ENCODE peak calls at places on chromosomes 3 and 15, in six cellular contexts. One of them, this sample, is unnamed.

GRCh38 chr3:122577409-122578028 is at the start of gene PARP15:
- DNase-seq in iPS DF 6.9: no peak
- DNase-seq in BE2C: peak; percentile 14
- DNase-seq in breast epithelium: no peak
- DNase-seq in hepatocyte: no peak
- DNase-seq in AG04450: no peak
- DNase-seq in this sample: peak; percentile 51

GRCh38 chr15:44537728-44538240 is 837 bp downstream of the EIF3J start:
- DNase-seq in iPS DF 6.9: no peak
- DNase-seq in BE2C: no peak
- DNase-seq in breast epithelium: no peak
- DNase-seq in hepatocyte: peak; percentile 47
- DNase-seq in AG04450: no peak
- DNase-seq in this sample: no peak

GRCh38 chr15:57596301-57596855 is 4.7 kb downstream of the MYZAP start:
- DNase-seq in iPS DF 6.9: no peak
- DNase-seq in BE2C: no peak
- DNase-seq in breast epithelium: no peak
- DNase-seq in hepatocyte: no peak
- DNase-seq in AG04450: no peak
- DNase-seq in this sample: no peak

GRCh38 chr3:38129058-38129457 is 7.9 kb downstream of the ACAA1 start:
- DNase-seq in iPS DF 6.9: no peak
- DNase-seq in BE2C: no peak
- DNase-seq in breast epithelium: no peak
- DNase-seq in hepatocyte: no peak
- DNase-seq in AG04450: no peak
- DNase-seq in this sample: no peak

GRCh38 chr3:106830334-106830733 is 546.9 kb upstream of the CCDC54 start:
- DNase-seq in iPS DF 6.9: peak; percentile 80
- DNase-seq in BE2C: no peak
- DNase-seq in breast epithelium: no peak
- DNase-seq in hepatocyte: no peak
- DNase-seq in AG04450: no peak
- DNase-seq in this sample: no peak

GRCh38 chr3:47847256-47847655 is 44.3 kb downstream of the DHX30 start:
- DNase-seq in iPS DF 6.9: no peak
- DNase-seq in BE2C: no peak
- DNase-seq in breast epithelium: no peak
- DNase-seq in hepatocyte: no peak
- DNase-seq in AG04450: no peak
- DNase-seq in this sample: no peak

GRCh38 chr3:188437921-188438320 is 284.0 kb downstream of the LPP start:
- DNase-seq in iPS DF 6.9: no peak
- DNase-seq in BE2C: no peak
- DNase-seq in breast epithelium: no peak
- DNase-seq in hepatocyte: no peak
- DNase-seq in AG04450: no peak
- DNase-seq in this sample: no peak

GRCh38 chr3:161081675-161082462 is 23.3 kb downstream of the B3GALNT1 start:
- DNase-seq in iPS DF 6.9: no peak
- DNase-seq in BE2C: no peak
- DNase-seq in breast epithelium: no peak
- DNase-seq in hepatocyte: no peak
- DNase-seq in AG04450: no peak
- DNase-seq in this sample: no peak

GRCh38 chr3:69865920-69866679 is 126.8 kb downstream of the MITF start:
- DNase-seq in iPS DF 6.9: no peak
- DNase-seq in BE2C: peak; percentile 61
- DNase-seq in breast epithelium: no peak
- DNase-seq in hepatocyte: peak; percentile 50
- DNase-seq in AG04450: no peak
- DNase-seq in this sample: no peak

GRCh38 chr3:4401441-4401840 is 65.6 kb downstream of the SUMF1 start:
- DNase-seq in iPS DF 6.9: no peak
- DNase-seq in BE2C: no peak
- DNase-seq in breast epithelium: no peak
- DNase-seq in hepatocyte: peak; percentile 16
- DNase-seq in AG04450: no peak
- DNase-seq in this sample: no peak

GRCh38 chr3:6989608-6990291 is 128.8 kb downstream of the GRM7 start:
- DNase-seq in iPS DF 6.9: no peak
- DNase-seq in BE2C: no peak
- DNase-seq in breast epithelium: no peak
- DNase-seq in hepatocyte: no peak
- DNase-seq in AG04450: no peak
- DNase-seq in this sample: no peak

GRCh38 chr3:54188176-54188791 is 65.9 kb downstream of the CACNA2D3 start:
- DNase-seq in iPS DF 6.9: peak; percentile 57
- DNase-seq in BE2C: no peak
- DNase-seq in breast epithelium: no peak
- DNase-seq in hepatocyte: peak; percentile 90
- DNase-seq in AG04450: no peak
- DNase-seq in this sample: peak; percentile 47

GRCh38 chr3:41248525-41248924 is 49.2 kb downstream of the CTNNB1 start:
- DNase-seq in iPS DF 6.9: no peak
- DNase-seq in BE2C: no peak
- DNase-seq in breast epithelium: no peak
- DNase-seq in hepatocyte: no peak
- DNase-seq in AG04450: no peak
- DNase-seq in this sample: no peak

GRCh38 chr3:42148982-42149432 is 57.9 kb downstream of the TRAK1 start:
- DNase-seq in iPS DF 6.9: peak; percentile 45
- DNase-seq in BE2C: peak; percentile 81
- DNase-seq in breast epithelium: peak; percentile 33
- DNase-seq in hepatocyte: peak; percentile 93
- DNase-seq in AG04450: peak; percentile 59
- DNase-seq in this sample: no peak

GRCh38 chr15:32030795-32031194 is 480 bp downstream of the CHRNA7 start:
- DNase-seq in iPS DF 6.9: no peak
- DNase-seq in BE2C: peak; percentile 31
- DNase-seq in breast epithelium: no peak
- DNase-seq in hepatocyte: peak; percentile 26
- DNase-seq in AG04450: no peak
- DNase-seq in this sample: no peak

GRCh38 chr15:90209591-90209990 is 8.5 kb downstream of the SEMA4B start:
- DNase-seq in iPS DF 6.9: no peak
- DNase-seq in BE2C: no peak
- DNase-seq in breast epithelium: no peak
- DNase-seq in hepatocyte: no peak
- DNase-seq in AG04450: no peak
- DNase-seq in this sample: no peak

GRCh38 chr3:17638351-17638750 is 104.1 kb downstream of the TBC1D5 start:
- DNase-seq in iPS DF 6.9: no peak
- DNase-seq in BE2C: no peak
- DNase-seq in breast epithelium: no peak
- DNase-seq in hepatocyte: no peak
- DNase-seq in AG04450: no peak
- DNase-seq in this sample: no peak

GRCh38 chr3:29560031-29560430 is 279.2 kb downstream of the RBMS3 start:
- DNase-seq in iPS DF 6.9: no peak
- DNase-seq in BE2C: no peak
- DNase-seq in breast epithelium: no peak
- DNase-seq in hepatocyte: no peak
- DNase-seq in AG04450: no peak
- DNase-seq in this sample: no peak

GRCh38 chr15:69656271-69657030 is 203.8 kb downstream of the RPLP1 start:
- DNase-seq in iPS DF 6.9: no peak
- DNase-seq in BE2C: no peak
- DNase-seq in breast epithelium: no peak
- DNase-seq in hepatocyte: no peak
- DNase-seq in AG04450: no peak
- DNase-seq in this sample: no peak

GRCh38 chr3:49805367-49805782 is 2.3 kb downstream of the INKA1 start:
- DNase-seq in iPS DF 6.9: no peak
- DNase-seq in BE2C: peak; percentile 28
- DNase-seq in breast epithelium: peak; percentile 66
- DNase-seq in hepatocyte: peak; percentile 86
- DNase-seq in AG04450: no peak
- DNase-seq in this sample: peak; percentile 80

GRCh38 chr3:10867384-10867783 is 51.4 kb downstream of the SLC6A11 start:
- DNase-seq in iPS DF 6.9: peak; percentile 25
- DNase-seq in BE2C: no peak
- DNase-seq in breast epithelium: no peak
- DNase-seq in hepatocyte: peak; percentile 50
- DNase-seq in AG04450: no peak
- DNase-seq in this sample: no peak

GRCh38 chr15:74129411-74130088 is 836 bp upstream of the ISLR2 start:
- DNase-seq in iPS DF 6.9: no peak
- DNase-seq in BE2C: no peak
- DNase-seq in breast epithelium: no peak
- DNase-seq in hepatocyte: no peak
- DNase-seq in AG04450: no peak
- DNase-seq in this sample: no peak

GRCh38 chr3:53147903-53148400 is 13.1 kb upstream of the PRKCD start:
- DNase-seq in iPS DF 6.9: no peak
- DNase-seq in BE2C: no peak
- DNase-seq in breast epithelium: no peak
- DNase-seq in hepatocyte: no peak
- DNase-seq in AG04450: no peak
- DNase-seq in this sample: no peak

GRCh38 chr3:50536471-50537180 is 30.9 kb downstream of the C3orf18 start:
- DNase-seq in iPS DF 6.9: no peak
- DNase-seq in BE2C: no peak
- DNase-seq in breast epithelium: no peak
- DNase-seq in hepatocyte: no peak
- DNase-seq in AG04450: no peak
- DNase-seq in this sample: no peak

DNA sequence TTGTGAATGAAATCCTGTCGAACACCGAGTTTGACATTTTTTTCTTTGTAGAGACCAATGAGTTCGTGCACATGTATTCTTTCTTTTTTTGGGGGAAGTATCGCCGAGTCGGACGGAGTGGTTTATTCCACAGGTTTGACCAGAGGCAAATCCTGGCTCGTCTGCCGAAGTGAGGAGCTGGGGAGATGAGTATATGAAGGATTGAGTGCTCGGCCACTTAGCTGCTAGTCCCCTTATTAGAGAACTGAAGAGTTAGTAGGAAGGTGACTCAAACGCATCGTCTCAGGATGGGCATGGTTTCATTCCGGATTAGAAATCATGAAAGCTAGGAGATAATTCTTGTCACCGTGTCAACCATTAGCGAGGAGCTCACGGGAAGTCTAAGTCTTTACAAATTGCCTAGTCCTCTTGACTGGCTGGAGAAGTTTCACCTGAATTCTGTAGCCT is 154.7 kb upstream of the GOLIM4 start:
- DNase-seq in iPS DF 6.9: no peak
- DNase-seq in BE2C: no peak
- DNase-seq in breast epithelium: no peak
- DNase-seq in hepatocyte: no peak
- DNase-seq in AG04450: no peak
- DNase-seq in this sample: no peak
- H3K4me3 ChIP-seq in iPS DF 6.9: peak overlapping the region; percentile 70
- H3K4me3 ChIP-seq in BE2C: peak overlapping the region; percentile 45
- H3K4me3 ChIP-seq in breast epithelium: peak overlapping the region; percentile 51
- H3K4me3 ChIP-seq in hepatocyte: peak overlapping the region; percentile 69
- H3K4me3 ChIP-seq in AG04450: peak overlapping the region; percentile 70
- H3K4me3 ChIP-seq in this sample: peak overlapping the region; percentile 44

GRCh38 chr15:59998256-59999063 is 5.7 kb upstream of the FOXB1 start:
- DNase-seq in iPS DF 6.9: no peak
- DNase-seq in BE2C: no peak
- DNase-seq in breast epithelium: no peak
- DNase-seq in hepatocyte: no peak
- DNase-seq in AG04450: no peak
- DNase-seq in this sample: no peak
- H3K27me3 ChIP-seq in iPS DF 6.9: peaks cover 20% of the 10 kb centered on the region
- H3K27me3 ChIP-seq in BE2C: peaks cover 98% of the 10 kb centered on the region
- H3K27me3 ChIP-seq in breast epithelium: peaks cover 6% of the 10 kb centered on the region
- H3K27me3 ChIP-seq in hepatocyte: peaks cover 99% of the 10 kb centered on the region
- H3K27me3 ChIP-seq in AG04450: peaks cover 98% of the 10 kb centered on the region
- H3K27me3 ChIP-seq in this sample: no peaks in the 10 kb centered on the region

DNA sequence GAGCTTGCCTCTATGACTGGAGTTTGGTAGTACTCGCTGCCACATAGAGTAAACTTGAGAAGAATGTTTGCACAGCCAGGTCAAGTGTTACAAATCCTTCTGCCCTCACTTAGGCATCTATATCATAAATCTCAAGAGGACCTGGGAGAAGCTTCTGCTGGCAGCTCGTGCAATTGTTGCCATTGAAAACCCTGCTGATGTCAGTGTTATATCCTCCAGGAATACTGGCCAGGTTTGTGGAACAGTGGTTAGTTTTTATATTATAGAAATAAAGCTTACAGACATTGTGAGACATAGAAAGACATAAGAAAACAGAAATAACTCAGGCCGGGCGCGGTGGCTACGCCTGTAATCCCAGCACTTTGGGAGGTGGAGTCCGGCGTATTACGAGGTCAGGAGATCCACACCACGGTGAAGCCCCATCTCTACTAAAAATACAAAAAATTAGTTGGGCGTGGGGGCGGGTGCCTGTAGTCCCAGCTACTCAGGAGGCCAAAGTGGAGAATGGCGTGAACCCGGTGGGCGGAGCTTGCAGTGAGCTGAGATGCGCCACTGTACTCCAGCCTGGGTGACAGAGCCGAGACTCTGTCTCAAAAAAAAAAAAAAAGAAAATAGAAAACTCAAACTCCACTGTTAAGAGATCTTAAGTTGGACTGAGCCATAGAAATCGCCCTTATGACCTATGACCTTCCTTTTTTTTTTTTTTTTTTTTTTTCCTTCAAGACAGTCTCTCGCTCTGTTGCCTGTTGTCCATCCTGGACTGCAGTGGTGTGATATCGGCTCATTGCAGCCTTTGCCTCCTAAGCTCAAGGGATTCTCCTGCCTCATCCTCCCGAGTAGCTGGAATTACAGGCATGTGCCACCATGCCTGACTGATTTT is 2.2 kb downstream of the RPSA start:
- DNase-seq in iPS DF 6.9: no peak
- DNase-seq in BE2C: peak; percentile 16
- DNase-seq in breast epithelium: no peak
- DNase-seq in hepatocyte: no peak
- DNase-seq in AG04450: no peak
- DNase-seq in this sample: no peak
- H3K4me3 ChIP-seq in iPS DF 6.9: no peak overlapping the region
- H3K4me3 ChIP-seq in BE2C: peak overlapping the region; percentile 87
- H3K4me3 ChIP-seq in breast epithelium: no peak overlapping the region
- H3K4me3 ChIP-seq in hepatocyte: no peak overlapping the region
- H3K4me3 ChIP-seq in AG04450: no peak overlapping the region
- H3K4me3 ChIP-seq in this sample: no peak overlapping the region

DNA sequence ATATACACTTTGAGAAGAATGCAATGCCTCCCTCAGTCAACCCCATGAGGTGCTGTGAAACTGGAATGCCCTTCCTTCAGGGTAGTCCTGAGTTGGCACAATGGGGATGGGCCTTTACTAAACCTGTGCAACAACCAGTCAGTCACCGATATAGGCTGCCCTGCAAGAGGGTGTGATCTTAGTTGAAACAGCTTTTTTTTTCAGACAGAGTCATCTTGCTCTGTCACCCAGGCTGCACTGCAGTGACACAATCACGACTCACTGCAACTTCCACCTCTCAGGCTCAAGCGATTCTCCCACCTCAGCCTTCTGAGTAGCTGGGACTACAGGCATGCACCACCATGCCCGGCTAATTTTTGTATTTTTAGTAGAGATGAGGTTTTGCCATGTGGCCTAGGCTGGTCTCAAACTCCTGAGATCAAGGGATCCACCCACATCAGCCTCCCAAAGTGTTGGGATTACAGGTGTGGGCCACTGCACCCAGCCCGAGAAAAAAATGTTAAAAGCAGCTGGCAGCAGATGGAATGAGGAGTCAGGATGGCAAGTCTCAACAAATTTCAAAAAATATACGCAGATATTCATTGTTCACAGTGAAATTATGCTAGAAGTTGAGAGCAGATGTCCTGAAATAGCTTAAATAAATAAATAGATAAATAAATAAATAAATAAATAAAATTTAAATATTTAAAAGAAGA is 31.8 kb downstream of the MYO5A start:
- DNase-seq in iPS DF 6.9: no peak
- DNase-seq in BE2C: no peak
- DNase-seq in breast epithelium: no peak
- DNase-seq in hepatocyte: no peak
- DNase-seq in AG04450: no peak
- DNase-seq in this sample: no peak
- H3K27me3 ChIP-seq in iPS DF 6.9: no peaks in the 10 kb centered on the region
- H3K27me3 ChIP-seq in BE2C: no peaks in the 10 kb centered on the region
- H3K27me3 ChIP-seq in breast epithelium: no peaks in the 10 kb centered on the region
- H3K27me3 ChIP-seq in hepatocyte: no peaks in the 10 kb centered on the region
- H3K27me3 ChIP-seq in AG04450: no peaks in the 10 kb centered on the region
- H3K27me3 ChIP-seq in this sample: no peaks in the 10 kb centered on the region